ENCODE peak calls at places on chromosomes 1 and 21, in six cellular contexts. U, Z, O, C, D and R are unnamed samples.

GRCh38 chr1:43841511-43841910 is 92.1 kb upstream of the ARTN start:
- DNase-seq in U (no peak), Z (no peak), O (no peak), C (no peak), D (no peak), R (no peak)

GRCh38 chr1:1428174-1428573 is 7.1 kb upstream of the ANKRD65 start:
- DNase-seq in U (no peak), Z (no peak), O (no peak), C (no peak), D (peak; percentile 12), R (no peak)

GRCh38 chr1:98557808-98558390 is 103.6 kb upstream of the SNX7 start:
- DNase-seq in U (no peak), Z (no peak), O (no peak), C (no peak), D (no peak), R (no peak)

GRCh38 chr21:41507521-41508414 is at the start of gene TMPRSS2:
- DNase-seq in U (no peak), Z (no peak), O (no peak), C (no peak), D (no peak), R (no peak)

GRCh38 chr1:183267646-183268431 is 81.8 kb downstream of the LAMC2 start:
- DNase-seq in U (peak; percentile 99), Z (no peak), O (no peak), C (no peak), D (no peak), R (peak; percentile 56)

GRCh38 chr1:39491146-39491921 is at the start of gene BMP8A:
- DNase-seq in U (no peak), Z (no peak), O (peak; percentile 38), C (peak; percentile 61), D (peak; percentile 58), R (no peak)

GRCh38 chr21:25670726-25671125 is 31.7 kb downstream of the JAM2 start:
- DNase-seq in U (peak; percentile 30), Z (no peak), O (no peak), C (no peak), D (no peak), R (no peak)

GRCh38 chr1:234934611-234935033 is 194.0 kb downstream of the TOMM20 start:
- DNase-seq in U (peak; percentile 99), Z (no peak), O (no peak), C (no peak), D (no peak), R (no peak)

GRCh38 chr1:85707267-85707989 is 805 bp downstream of the ZNHIT6 start:
- DNase-seq in U (no peak), Z (no peak), O (no peak), C (no peak), D (no peak), R (no peak)

GRCh38 chr21:39094847-39095525 is 88.3 kb downstream of the PSMG1 start:
- DNase-seq in U (peak; percentile 93), Z (no peak), O (no peak), C (no peak), D (no peak), R (no peak)

GRCh38 chr1:236774926-236775325 is 20.2 kb upstream of the MTR start:
- DNase-seq in U (peak; percentile 15), Z (no peak), O (no peak), C (no peak), D (no peak), R (no peak)

GRCh38 chr1:9321480-9321849 is 28.8 kb downstream of the SPSB1 start:
- DNase-seq in U (peak; percentile 91), Z (no peak), O (peak; percentile 60), C (no peak), D (no peak), R (no peak)

GRCh38 chr1:248815407-248816034 is 10.2 kb downstream of the SH3BP5L start:
- DNase-seq in U (no peak), Z (no peak), O (no peak), C (no peak), D (no peak), R (no peak)

GRCh38 chr1:1286313-1287261 is 6.4 kb downstream of the SCNN1D start:
- DNase-seq in U (no peak), Z (no peak), O (no peak), C (no peak), D (no peak), R (no peak)

GRCh38 chr1:176515310-176515709 is 52.3 kb downstream of the PAPPA2 start:
- DNase-seq in U (peak; percentile 8), Z (no peak), O (no peak), C (no peak), D (no peak), R (peak; percentile 29)

GRCh38 chr1:32180186-32181060 is 948 bp downstream of the TXLNA start:
- DNase-seq in U (peak; percentile 59), Z (no peak), O (peak; percentile 47), C (peak; percentile 67), D (peak; percentile 58), R (no peak)

GRCh38 chr1:101071470-101071886 is 45.9 kb upstream of the DPH5 start:
- DNase-seq in U (peak; percentile 13), Z (no peak), O (no peak), C (no peak), D (no peak), R (no peak)

GRCh38 chr21:45021428-45022347 is 52.7 kb upstream of the ADARB1 start:
- DNase-seq in U (no peak), Z (no peak), O (peak; percentile 9), C (peak; percentile 22), D (no peak), R (peak; percentile 15)

GRCh38 chr1:87329051-87329755 is 523 bp downstream of the LMO4 start:
- DNase-seq in U (peak; percentile 33), Z (no peak), O (peak; percentile 32), C (peak; percentile 46), D (peak; percentile 46), R (peak; percentile 35)

GRCh38 chr1:154749078-154749760 is 120.9 kb downstream of the KCNN3 start:
- DNase-seq in U (peak; percentile 23), Z (no peak), O (peak; percentile 54), C (no peak), D (no peak), R (no peak)

GRCh38 chr1:41495171-41495948 is 10.9 kb upstream of the EDN2 start:
- DNase-seq in U (peak; percentile 21), Z (no peak), O (peak; percentile 61), C (peak; percentile 48), D (no peak), R (no peak)

GRCh38 chr1:184793967-184794366 is 39.3 kb upstream of the EDEM3 start:
- DNase-seq in U (no peak), Z (no peak), O (no peak), C (no peak), D (no peak), R (no peak)

DNA sequence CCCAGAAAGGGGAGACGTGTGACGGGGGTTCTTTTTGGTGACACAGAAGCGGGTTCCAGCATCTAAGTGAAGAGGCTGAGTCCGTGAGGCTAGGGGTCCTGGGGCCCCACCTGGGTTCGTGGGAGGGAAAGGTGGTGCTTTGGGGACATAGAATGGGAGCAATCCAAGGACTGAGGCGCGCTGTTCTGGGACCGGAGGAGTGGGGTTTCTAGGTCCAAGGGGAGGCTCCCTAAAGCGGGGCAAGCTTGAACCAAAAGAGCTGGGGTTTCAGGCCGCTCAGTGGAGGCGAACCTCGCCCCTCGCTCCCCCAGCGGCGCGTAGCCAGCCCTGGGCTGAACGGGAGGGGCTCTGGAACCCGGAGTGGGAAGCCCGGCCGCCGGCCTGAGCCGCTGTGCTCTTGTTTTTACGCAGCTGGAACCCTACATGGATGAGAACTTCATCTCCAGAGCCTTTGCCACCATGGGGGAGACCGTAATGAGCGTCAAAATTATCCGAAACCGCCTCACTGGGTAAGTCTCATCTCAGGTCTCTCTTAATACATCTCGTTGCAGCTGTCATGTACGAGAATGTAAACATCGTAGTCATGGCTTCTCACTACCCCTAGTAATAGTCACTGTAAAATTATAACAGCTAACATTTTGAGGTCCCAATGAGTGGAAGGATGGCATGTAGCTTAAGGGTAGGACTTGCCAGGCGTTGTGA is 495 bp downstream of the TRNAU1AP start:
- DNase-seq in U (peak; percentile 51), Z (no peak), O (no peak), C (peak; percentile 46), D (peak; percentile 44), R (no peak)
- TF ChIP-seq POLR2A in U (no peak), Z (no peak), O (no peak), C (no peak), D (no peak), R (no peak)

GRCh38 chr1:174999216-174999925 is 376 bp upstream of the CACYBP start:
- DNase-seq in U (peak; percentile 99), Z (peak; percentile 90), O (peak; percentile 98), C (peak; percentile 97), D (peak; percentile 97), R (peak; percentile 98)
- TF ChIP-seq POLR2A in U (peak; percentile 97), Z (no peak), O (peak; percentile 92), C (peak; percentile 17), D (peak; percentile 92), R (peak; percentile 91)

DNA sequence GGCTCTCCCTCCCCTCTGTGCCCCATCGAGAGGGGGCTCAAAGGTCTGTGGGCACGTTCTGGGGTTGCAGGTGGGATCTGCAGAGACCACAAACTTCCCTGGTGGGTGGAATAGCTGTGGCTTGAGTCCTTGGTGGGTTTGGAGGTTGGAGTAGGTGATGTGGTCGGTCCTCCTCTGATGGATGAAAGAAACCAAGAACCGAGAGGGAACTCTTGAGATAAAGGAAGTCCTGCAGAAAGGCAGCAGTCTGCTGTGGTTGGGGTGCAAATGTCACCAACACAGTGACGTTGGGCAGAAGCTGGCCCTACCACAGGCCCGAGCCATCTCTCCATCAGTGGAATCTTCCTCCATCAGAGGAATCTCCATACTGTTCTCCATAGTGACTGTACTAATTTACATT is 171.8 kb downstream of the FCRL5 start:
- DNase-seq in U (no peak), Z (no peak), O (no peak), C (no peak), D (no peak), R (no peak)
- TF ChIP-seq POLR2A in U (no peak), Z (no peak), O (no peak), C (no peak), D (no peak), R (no peak)

GRCh38 chr1:66175581-66175980 is 358.4 kb upstream of the SGIP1 start:
- DNase-seq in U (no peak), Z (no peak), O (no peak), C (no peak), D (no peak), R (no peak)

GRCh38 chr1:66176828-66177227 is 357.1 kb upstream of the SGIP1 start:
- DNase-seq in U (no peak), Z (no peak), O (no peak), C (no peak), D (no peak), R (no peak)

GRCh38 chr1:66175107-66175506 is 358.8 kb upstream of the SGIP1 start:
- DNase-seq in U (no peak), Z (no peak), O (no peak), C (no peak), D (no peak), R (no peak)

GRCh38 chr1:66176012-66176715 is 357.8 kb upstream of the SGIP1 start:
- DNase-seq in U (peak; percentile 18), Z (no peak), O (no peak), C (no peak), D (no peak), R (no peak)

GRCh38 chr1:66177483-66177882 is 356.5 kb upstream of the SGIP1 start:
- DNase-seq in U (no peak), Z (no peak), O (no peak), C (no peak), D (no peak), R (no peak)
- TF ChIP-seq POLR2A in U (no peak), Z (no peak), O (no peak), C (no peak), D (no peak), R (no peak)

GRCh38 chr1:70405780-70406416 is 5.2 kb upstream of the CTH start:
- DNase-seq in U (no peak), Z (no peak), O (no peak), C (no peak), D (no peak), R (no peak)
- TF ChIP-seq POLR2A in U (no peak), Z (no peak), O (no peak), C (no peak), D (no peak), R (no peak)